ENCODE peak calls at places on chromosomes 12 and 14, in eight cellular contexts. S, Q, K, D, Z, G, A and Y are unnamed samples.

GRCh38 chr12:52216107-52216506 is 16.9 kb upstream of the KRT7 start:
- DNase-seq in S (no peak), Q (peak), K (no peak), D (no peak), Z (no peak), G (no peak), A (no peak), Y (no peak)

GRCh38 chr12:63787306-63787705 is 7.6 kb downstream of the RXYLT1 start:
- DNase-seq in S (no peak), Q (peak), K (no peak), D (no peak), Z (no peak), G (no peak), A (no peak), Y (no peak)

GRCh38 chr12:2016862-2017723 is 12.8 kb upstream of the DCP1B start:
- DNase-seq in S (no peak), Q (no peak), K (no peak), D (no peak), Z (no peak), G (no peak), A (no peak), Y (no peak)

GRCh38 chr12:51766067-51766466 is 82.5 kb downstream of the FIGNL2 start:
- DNase-seq in S (no peak), Q (no peak), K (no peak), D (no peak), Z (no peak), G (no peak), A (no peak), Y (no peak)

GRCh38 chr14:105138021-105138541 is 30.5 kb downstream of the JAG2 start:
- DNase-seq in S (no peak), Q (no peak), K (no peak), D (no peak), Z (no peak), G (peak), A (no peak), Y (no peak)

GRCh38 chr14:41343857-41344256 is 262.8 kb upstream of the LRFN5 start:
- DNase-seq in S (no peak), Q (no peak), K (no peak), D (no peak), Z (no peak), G (no peak), A (no peak), Y (no peak)

GRCh38 chr14:94180655-94181271 is 6.6 kb downstream of the PPP4R4 start:
- DNase-seq in S (peak), Q (peak), K (no peak), D (no peak), Z (peak), G (no peak), A (no peak), Y (no peak)

GRCh38 chr12:22538336-22538735 is 6.0 kb downstream of the C2CD5 start:
- DNase-seq in S (no peak), Q (peak), K (no peak), D (no peak), Z (no peak), G (no peak), A (no peak), Y (no peak)

GRCh38 chr12:14384783-14385638 is 19.5 kb downstream of the ATF7IP start:
- DNase-seq in S (peak), Q (peak), K (no peak), D (peak), Z (peak), G (no peak), A (no peak), Y (peak)

GRCh38 chr12:130053641-130054040 is 108.6 kb upstream of the FZD10 start:
- DNase-seq in S (no peak), Q (no peak), K (peak), D (no peak), Z (no peak), G (no peak), A (no peak), Y (no peak)

GRCh38 chr14:101491841-101492240 is 69.5 kb upstream of the DIO3 start:
- DNase-seq in S (no peak), Q (no peak), K (no peak), D (peak), Z (no peak), G (peak), A (no peak), Y (no peak)

GRCh38 chr12:4221157-4221556 is 52.4 kb upstream of the CCND2 start:
- DNase-seq in S (no peak), Q (peak), K (no peak), D (no peak), Z (no peak), G (no peak), A (no peak), Y (no peak)

GRCh38 chr12:109553929-109554500 is 19.3 kb downstream of the MMAB start:
- DNase-seq in S (no peak), Q (no peak), K (no peak), D (no peak), Z (no peak), G (no peak), A (no peak), Y (no peak)

GRCh38 chr14:104256025-104256424 is 117.6 kb downstream of the KIF26A start:
- DNase-seq in S (no peak), Q (no peak), K (no peak), D (no peak), Z (no peak), G (no peak), A (no peak), Y (no peak)

GRCh38 chr14:61184117-61184516 is 97.0 kb downstream of the TMEM30B start:
- DNase-seq in S (no peak), Q (peak), K (no peak), D (no peak), Z (no peak), G (no peak), A (no peak), Y (peak)

GRCh38 chr12:62533755-62534107 is 67.1 kb downstream of the MON2 start:
- DNase-seq in S (no peak), Q (peak), K (no peak), D (no peak), Z (no peak), G (no peak), A (no peak), Y (no peak)

GRCh38 chr12:52360106-52360662 is 7.1 kb downstream of the KRT85 start:
- DNase-seq in S (no peak), Q (no peak), K (no peak), D (no peak), Z (no peak), G (no peak), A (no peak), Y (no peak)

GRCh38 chr12:10618338-10618987 is 5.1 kb upstream of the MAGOHB start:
- DNase-seq in S (no peak), Q (peak), K (no peak), D (no peak), Z (no peak), G (no peak), A (no peak), Y (peak)

GRCh38 chr12:63302269-63302940 is 151.4 kb upstream of the AVPR1A start:
- DNase-seq in S (no peak), Q (no peak), K (no peak), D (no peak), Z (no peak), G (no peak), A (no peak), Y (no peak)

GRCh38 chr12:88935856-88936255 is 355.6 kb upstream of the KITLG start:
- DNase-seq in S (no peak), Q (peak), K (no peak), D (no peak), Z (no peak), G (no peak), A (no peak), Y (no peak)

GRCh38 chr12:44653886-44654527 is 222.1 kb downstream of the NELL2 start:
- DNase-seq in S (no peak), Q (no peak), K (no peak), D (no peak), Z (no peak), G (no peak), A (no peak), Y (no peak)

GRCh38 chr12:26830358-26830757 is 2.6 kb downstream of the ITPR2 start:
- DNase-seq in S (no peak), Q (no peak), K (no peak), D (no peak), Z (no peak), G (no peak), A (no peak), Y (no peak)

GRCh38 chr14:29800961-29801360 is 126.7 kb downstream of the PRKD1 start:
- DNase-seq in S (no peak), Q (no peak), K (no peak), D (no peak), Z (no peak), G (no peak), A (no peak), Y (no peak)

GRCh38 chr12:52119398-52120254 is 40.1 kb downstream of the SMIM41 start:
- DNase-seq in S (peak), Q (no peak), K (no peak), D (no peak), Z (peak), G (peak), A (peak), Y (no peak)

GRCh38 chr12:95615735-95616134 is 64.5 kb upstream of the USP44 start:
- DNase-seq in S (no peak), Q (peak), K (no peak), D (no peak), Z (no peak), G (no peak), A (no peak), Y (no peak)

GRCh38 chr14:55052259-55052930 is 948 bp downstream of the MAPK1IP1L start:
- DNase-seq in S (no peak), Q (peak), K (no peak), D (no peak), Z (no peak), G (no peak), A (no peak), Y (no peak)

GRCh38 chr12:6092784-6093722 is 31.4 kb downstream of the VWF start:
- DNase-seq in S (no peak), Q (peak), K (no peak), D (no peak), Z (no peak), G (no peak), A (no peak), Y (peak)

GRCh38 chr12:27703720-27704452 is 6.7 kb upstream of the MRPS35 start:
- DNase-seq in S (peak), Q (peak), K (peak), D (peak), Z (peak), G (peak), A (peak), Y (peak)

GRCh38 chr12:108646597-108647190 is 13.0 kb upstream of the SELPLG start:
- DNase-seq in S (no peak), Q (peak), K (no peak), D (no peak), Z (no peak), G (no peak), A (no peak), Y (no peak)

GRCh38 chr14:41568979-41569378 is 37.7 kb upstream of the LRFN5 start:
- DNase-seq in S (no peak), Q (no peak), K (no peak), D (no peak), Z (no peak), G (no peak), A (no peak), Y (no peak)

GRCh38 chr14:99605299-99605961 is 1.4 kb upstream of the CCDC85C start:
- DNase-seq in S (peak), Q (peak), K (no peak), D (peak), Z (peak), G (peak), A (peak), Y (no peak)

DNA sequence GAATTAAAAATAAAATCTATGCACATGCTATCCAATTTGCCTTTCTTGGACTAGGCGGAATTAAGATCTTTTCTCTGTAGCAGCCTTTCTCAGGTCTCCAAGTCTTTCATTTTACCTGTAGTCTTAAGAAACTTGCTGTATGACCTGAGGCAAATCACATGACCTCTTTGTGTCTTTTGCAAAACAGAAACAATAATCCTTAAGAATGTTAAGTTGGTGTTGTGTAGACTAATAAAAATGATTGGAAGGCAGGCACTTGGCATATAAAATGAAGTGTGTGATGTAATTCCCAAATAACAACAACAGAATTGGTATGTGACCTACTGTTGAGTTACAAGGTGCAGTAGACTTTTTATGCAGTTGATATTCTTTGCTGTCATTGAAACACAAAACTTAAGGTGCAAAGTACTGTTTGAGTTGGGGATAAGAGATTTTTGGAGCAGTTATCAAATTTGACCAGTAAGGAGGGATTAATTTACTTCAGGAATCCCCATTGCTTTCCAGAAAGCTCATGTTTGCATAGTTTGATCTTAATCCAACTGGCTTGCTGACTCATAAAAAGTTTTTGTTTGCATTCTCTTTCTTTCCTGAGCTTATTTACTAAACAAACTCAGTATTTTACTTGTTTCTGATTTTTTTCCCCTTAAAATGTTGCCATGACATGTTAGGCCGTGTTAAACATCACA is 51.4 kb downstream of the SUSD6 start:
- DNase-seq in S (no peak), Q (no peak), K (no peak), D (no peak), Z (no peak), G (no peak), A (no peak), Y (no peak)
- H3K27ac ChIP-seq in S (peak), Q (no peak), K (no peak), D (peak), Z (no peak), G (no peak), A (peak), Y (peak)

GRCh38 chr12:122884091-122884826 is 11.7 kb downstream of the VPS37B start:
- DNase-seq in S (no peak), Q (peak), K (no peak), D (no peak), Z (no peak), G (no peak), A (no peak), Y (no peak)

GRCh38 chr12:122880155-122880605 is 15.7 kb downstream of the VPS37B start:
- DNase-seq in S (no peak), Q (peak), K (no peak), D (no peak), Z (no peak), G (no peak), A (no peak), Y (no peak)

GRCh38 chr12:122882908-122883563 is 12.9 kb downstream of the VPS37B start:
- DNase-seq in S (no peak), Q (no peak), K (no peak), D (no peak), Z (no peak), G (no peak), A (no peak), Y (no peak)

GRCh38 chr12:122878780-122879612 is 16.9 kb downstream of the VPS37B start:
- DNase-seq in S (no peak), Q (no peak), K (no peak), D (peak), Z (no peak), G (no peak), A (no peak), Y (no peak)

DNA sequence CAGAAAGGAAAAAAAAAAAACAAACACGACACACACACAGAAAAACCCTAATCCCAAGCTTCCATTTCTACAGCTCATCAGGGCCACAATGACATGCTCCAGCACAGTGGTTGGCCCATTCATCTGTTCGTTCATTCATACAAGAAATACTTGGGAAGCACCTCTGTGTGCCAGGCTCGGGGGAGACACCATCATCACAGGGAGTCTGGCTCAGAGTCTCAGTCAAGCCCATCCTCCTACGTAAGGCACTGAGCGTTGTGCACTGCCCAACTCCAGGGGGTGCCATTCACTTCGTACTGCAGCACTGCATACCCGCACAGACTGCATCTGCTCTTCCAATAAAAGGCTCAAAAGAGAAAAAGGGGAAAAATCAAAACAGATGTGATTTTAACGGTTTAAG is 15.3 kb downstream of the VPS37B start:
- DNase-seq in S (no peak), Q (peak), K (peak), D (no peak), Z (no peak), G (no peak), A (no peak), Y (no peak)
- H3K27ac ChIP-seq in S (peak), Q (peak), K (peak), D (no peak), Z (no peak), G (peak), A (peak), Y (no peak)

GRCh38 chr14:84128025-84128424 is 1401.9 kb upstream of the FLRT2 start:
- DNase-seq in S (no peak), Q (peak), K (no peak), D (no peak), Z (no peak), G (no peak), A (no peak), Y (no peak)

GRCh38 chr14:84127430-84127829 is 1402.5 kb upstream of the FLRT2 start:
- DNase-seq in S (no peak), Q (no peak), K (no peak), D (no peak), Z (no peak), G (no peak), A (no peak), Y (no peak)

GRCh38 chr14:84131924-84132323 is 1398.0 kb upstream of the FLRT2 start:
- DNase-seq in S (no peak), Q (no peak), K (no peak), D (no peak), Z (no peak), G (no peak), A (no peak), Y (no peak)

DNA sequence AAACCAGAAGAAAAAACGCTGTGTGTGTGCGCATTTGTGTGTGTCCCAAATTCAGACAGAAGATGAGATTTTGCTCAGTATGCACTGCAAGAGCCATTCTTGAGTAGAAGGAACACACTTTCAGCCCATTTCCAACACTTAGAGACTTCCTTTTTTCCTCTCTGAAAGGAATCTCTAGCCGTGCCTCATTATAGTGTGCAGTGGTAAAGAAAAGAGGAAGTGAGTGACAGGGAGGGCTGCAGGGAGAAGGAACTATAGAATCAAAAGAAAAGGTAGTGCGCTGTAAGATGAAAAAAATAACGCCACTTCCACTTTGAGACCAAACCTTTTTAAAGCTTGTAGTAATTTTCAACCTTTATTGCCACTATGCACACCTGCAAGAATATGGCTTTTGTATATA is 1400.9 kb upstream of the FLRT2 start:
- DNase-seq in S (no peak), Q (no peak), K (no peak), D (no peak), Z (no peak), G (no peak), A (no peak), Y (no peak)
- H3K27ac ChIP-seq in S (no peak), Q (no peak), K (no peak), D (no peak), Z (no peak), G (no peak), A (no peak), Y (no peak)

GRCh38 chr12:112937741-112938719 is at the start of gene OAS3:
- DNase-seq in S (peak), Q (peak), K (peak), D (peak), Z (peak), G (peak), A (peak), Y (peak)
- H3K27ac ChIP-seq in S (peak), Q (peak), K (peak), D (peak), Z (peak), G (peak), A (peak), Y (peak)

GRCh38 chr14:102823546-102823945 is 46.3 kb downstream of the TRAF3 start:
- DNase-seq in S (no peak), Q (no peak), K (no peak), D (no peak), Z (no peak), G (no peak), A (no peak), Y (no peak)

GRCh38 chr14:102826161-102826560 is 48.9 kb downstream of the TRAF3 start:
- DNase-seq in S (no peak), Q (no peak), K (no peak), D (no peak), Z (no peak), G (no peak), A (no peak), Y (no peak)

GRCh38 chr14:102824832-102825231 is 47.6 kb downstream of the TRAF3 start:
- DNase-seq in S (no peak), Q (peak), K (peak), D (peak), Z (no peak), G (peak), A (peak), Y (no peak)

GRCh38 chr14:102826751-102827675 is 49.8 kb downstream of the TRAF3 start:
- DNase-seq in S (no peak), Q (no peak), K (no peak), D (no peak), Z (no peak), G (no peak), A (no peak), Y (no peak)

GRCh38 chr14:102825307-102826095 is 48.3 kb downstream of the TRAF3 start:
- DNase-seq in S (no peak), Q (no peak), K (no peak), D (no peak), Z (no peak), G (no peak), A (no peak), Y (no peak)
- H3K27ac ChIP-seq in S (no peak), Q (no peak), K (no peak), D (no peak), Z (no peak), G (no peak), A (no peak), Y (no peak)

GRCh38 chr14:47435331-47435965 is 240.0 kb downstream of the MDGA2 start:
- DNase-seq in S (no peak), Q (no peak), K (no peak), D (no peak), Z (no peak), G (no peak), A (no peak), Y (no peak)

GRCh38 chr14:47439953-47440352 is 235.5 kb downstream of the MDGA2 start:
- DNase-seq in S (no peak), Q (no peak), K (no peak), D (no peak), Z (no peak), G (no peak), A (no peak), Y (no peak)

GRCh38 chr14:47442206-47442605 is 233.2 kb downstream of the MDGA2 start:
- DNase-seq in S (no peak), Q (no peak), K (no peak), D (no peak), Z (no peak), G (no peak), A (no peak), Y (no peak)

DNA sequence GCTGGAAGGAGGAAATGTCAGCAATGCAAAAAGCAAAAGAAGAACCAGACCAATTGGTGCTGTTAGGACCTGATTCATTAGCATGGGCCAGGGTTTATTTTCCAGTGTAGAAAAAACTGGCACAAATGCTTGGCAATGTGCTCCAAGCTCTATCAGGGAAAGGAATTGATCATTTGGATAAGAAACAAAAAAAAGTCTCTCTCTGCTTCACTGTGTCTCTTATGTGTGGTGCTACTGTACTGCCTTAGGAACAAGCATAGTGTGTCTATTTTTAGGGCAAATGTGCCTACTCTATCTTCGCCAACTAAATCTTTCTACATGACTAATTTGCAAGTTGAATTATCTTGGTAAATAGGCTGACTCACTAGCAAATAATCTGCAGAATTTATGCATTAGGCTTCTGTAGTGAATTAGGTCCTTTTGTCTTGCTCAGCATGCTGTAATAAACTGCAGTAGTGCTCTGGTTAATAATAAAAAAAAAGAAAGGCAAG is 236.7 kb downstream of the MDGA2 start:
- DNase-seq in S (no peak), Q (no peak), K (no peak), D (no peak), Z (no peak), G (no peak), A (no peak), Y (no peak)
- H3K27ac ChIP-seq in S (no peak), Q (no peak), K (peak), D (no peak), Z (no peak), G (no peak), A (peak), Y (no peak)